ENCODE peak calls at places on chromosomes 6 and 20, in five cellular contexts. One of them, this sample, is unnamed.

GRCh38 chr6:4125933-4126864 is 9.2 kb downstream of the ECI2 start:
- DNase-seq in suprapubic skin: no peak
- DNase-seq in heart left ventricle: no peak
- DNase-seq in stomach: no peak
- DNase-seq in ovary: no peak
- DNase-seq in this sample: no peak

GRCh38 chr6:140923048-140923447 is 1209.7 kb upstream of the GJE1 start:
- DNase-seq in stomach: no peak
- DNase-seq in suprapubic skin: no peak
- DNase-seq in ovary: no peak
- DNase-seq in heart left ventricle: no peak
- DNase-seq in this sample: no peak

GRCh38 chr6:7156666-7157278 is 49.0 kb downstream of the RREB1 start:
- DNase-seq in ovary: no peak
- DNase-seq in suprapubic skin: no peak
- DNase-seq in stomach: no peak
- DNase-seq in heart left ventricle: no peak
- DNase-seq in this sample: no peak

GRCh38 chr6:160312900-160313299 is 35.3 kb upstream of the SLC22A3 start:
- DNase-seq in suprapubic skin: no peak
- DNase-seq in stomach: no peak
- DNase-seq in ovary: no peak
- DNase-seq in heart left ventricle: no peak
- DNase-seq in this sample: no peak

GRCh38 chr20:32585011-32585518 is at the start of gene NOL4L:
- DNase-seq in stomach: peak; percentile 39
- DNase-seq in suprapubic skin: no peak
- DNase-seq in heart left ventricle: no peak
- DNase-seq in ovary: no peak
- DNase-seq in this sample: no peak

GRCh38 chr20:17568972-17569471 is 853 bp upstream of the DSTN start:
- DNase-seq in stomach: peak; percentile 87
- DNase-seq in suprapubic skin: peak; percentile 95
- DNase-seq in ovary: peak; percentile 83
- DNase-seq in heart left ventricle: peak; percentile 89
- DNase-seq in this sample: peak; percentile 66

GRCh38 chr20:7770578-7770977 is 169.7 kb downstream of the HAO1 start:
- DNase-seq in heart left ventricle: peak; percentile 22
- DNase-seq in suprapubic skin: no peak
- DNase-seq in ovary: no peak
- DNase-seq in stomach: no peak
- DNase-seq in this sample: no peak

GRCh38 chr6:30876039-30876730 is 8.1 kb upstream of the DDR1 start:
- DNase-seq in heart left ventricle: no peak
- DNase-seq in suprapubic skin: no peak
- DNase-seq in stomach: no peak
- DNase-seq in ovary: peak; percentile 63
- DNase-seq in this sample: no peak

GRCh38 chr6:125872259-125872921 is 81.6 kb downstream of the NCOA7 start:
- DNase-seq in suprapubic skin: no peak
- DNase-seq in stomach: no peak
- DNase-seq in ovary: no peak
- DNase-seq in heart left ventricle: no peak
- DNase-seq in this sample: no peak

GRCh38 chr20:61252601-61253263 is 671 bp downstream of the CDH4 start:
- DNase-seq in stomach: no peak
- DNase-seq in ovary: no peak
- DNase-seq in heart left ventricle: no peak
- DNase-seq in suprapubic skin: no peak
- DNase-seq in this sample: no peak

GRCh38 chr20:4672948-4673347 is 48.8 kb upstream of the PRND start:
- DNase-seq in ovary: no peak
- DNase-seq in heart left ventricle: no peak
- DNase-seq in stomach: no peak
- DNase-seq in suprapubic skin: no peak
- DNase-seq in this sample: no peak

GRCh38 chr20:45115829-45116228 is 855 bp upstream of the WFDC5 start:
- DNase-seq in ovary: no peak
- DNase-seq in stomach: no peak
- DNase-seq in suprapubic skin: no peak
- DNase-seq in heart left ventricle: no peak
- DNase-seq in this sample: no peak

GRCh38 chr20:64176548-64177419 is 12.5 kb downstream of the MYT1 start:
- DNase-seq in stomach: no peak
- DNase-seq in ovary: no peak
- DNase-seq in suprapubic skin: no peak
- DNase-seq in heart left ventricle: no peak
- DNase-seq in this sample: peak; percentile 30

DNA sequence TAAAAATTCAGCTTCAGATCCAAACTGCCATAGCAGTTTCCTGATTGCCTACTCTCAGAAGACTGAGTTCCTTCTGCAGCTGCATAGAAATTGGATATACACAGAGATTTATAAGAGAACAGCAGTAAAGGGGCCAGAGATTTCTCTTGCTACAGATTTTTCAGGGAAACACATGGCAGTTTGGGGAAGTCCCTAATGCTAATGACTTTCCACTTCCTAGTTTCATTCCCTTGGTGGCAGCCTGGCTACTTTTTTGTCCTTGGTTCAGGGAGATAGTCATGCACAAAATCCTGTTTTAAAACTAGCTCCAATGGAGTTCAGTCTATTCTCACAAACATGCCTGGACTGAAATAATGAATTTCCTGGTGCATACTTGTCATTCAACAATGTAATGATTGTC is 125.2 kb upstream of the PLCB4 start:
- DNase-seq in suprapubic skin: no peak
- DNase-seq in stomach: no peak
- DNase-seq in ovary: no peak
- DNase-seq in heart left ventricle: no peak
- DNase-seq in this sample: no peak
- TF ChIP-seq POLR2A in suprapubic skin: no peak
- TF ChIP-seq POLR2A in stomach: no peak
- TF ChIP-seq POLR2A in ovary: no peak
- TF ChIP-seq POLR2A in heart left ventricle: no peak
- TF ChIP-seq POLR2A in this sample: no peak

GRCh38 chr6:164812706-164813105 is 496.7 kb downstream of the C6orf118 start:
- DNase-seq in suprapubic skin: no peak
- DNase-seq in heart left ventricle: no peak
- DNase-seq in ovary: no peak
- DNase-seq in stomach: no peak
- DNase-seq in this sample: no peak
- H3K9me3 ChIP-seq in suprapubic skin: no peaks in the 10 kb centered on the region
- H3K9me3 ChIP-seq in heart left ventricle: peaks cover 15% of the 10 kb centered on the region
- H3K9me3 ChIP-seq in ovary: no peaks in the 10 kb centered on the region
- H3K9me3 ChIP-seq in stomach: peaks cover 41% of the 10 kb centered on the region
- H3K9me3 ChIP-seq in this sample: no peaks in the 10 kb centered on the region

GRCh38 chr6:151391471-151392428 is at the start of gene ZBTB2:
- DNase-seq in heart left ventricle: peak; percentile 76
- DNase-seq in suprapubic skin: peak; percentile 85
- DNase-seq in stomach: peak; percentile 64
- DNase-seq in ovary: peak; percentile 81
- DNase-seq in this sample: peak; percentile 80

GRCh38 chr6:151393410-151393809 is 2.1 kb upstream of the ZBTB2 start:
- DNase-seq in stomach: no peak
- DNase-seq in suprapubic skin: no peak
- DNase-seq in heart left ventricle: no peak
- DNase-seq in ovary: no peak
- DNase-seq in this sample: no peak

GRCh38 chr6:151390276-151391020 is 911 bp downstream of the ZBTB2 start:
- DNase-seq in ovary: peak; percentile 98
- DNase-seq in heart left ventricle: peak; percentile 97
- DNase-seq in suprapubic skin: peak; percentile 97
- DNase-seq in stomach: peak; percentile 97
- DNase-seq in this sample: peak; percentile 99

GRCh38 chr6:151391021-151391470 is 313 bp downstream of the ZBTB2 start:
- DNase-seq in suprapubic skin: peak; percentile 89
- DNase-seq in stomach: peak; percentile 78
- DNase-seq in heart left ventricle: peak; percentile 89
- DNase-seq in ovary: peak; percentile 89
- DNase-seq in this sample: peak; percentile 84

DNA sequence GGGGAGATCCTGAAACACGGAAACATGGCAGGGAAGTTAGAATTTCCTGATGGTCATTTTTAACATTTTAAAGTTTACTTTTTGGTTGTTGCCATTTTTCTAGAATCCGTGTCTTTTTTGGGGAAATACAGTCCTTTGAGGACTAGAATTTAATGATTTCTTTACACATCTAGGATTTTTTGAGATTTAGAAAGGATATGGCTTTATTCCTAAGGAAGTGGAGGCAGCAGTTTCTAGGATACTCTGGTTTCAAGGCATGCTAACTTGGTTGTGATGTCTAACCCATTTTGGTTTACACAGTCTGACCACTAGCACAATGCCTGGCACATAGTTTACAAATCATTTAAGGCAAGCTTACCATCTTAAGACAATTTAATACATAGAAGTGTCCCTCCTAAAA is 1.1 kb upstream of the ZBTB2 start:
- DNase-seq in stomach: no peak
- DNase-seq in suprapubic skin: no peak
- DNase-seq in ovary: no peak
- DNase-seq in heart left ventricle: no peak
- DNase-seq in this sample: no peak
- TF ChIP-seq POLR2A in stomach: no peak
- TF ChIP-seq POLR2A in suprapubic skin: no peak
- TF ChIP-seq POLR2A in ovary: no peak
- TF ChIP-seq POLR2A in heart left ventricle: no peak
- TF ChIP-seq POLR2A in this sample: no peak

GRCh38 chr6:19269341-19269898 is 567.8 kb upstream of the ID4 start:
- DNase-seq in suprapubic skin: no peak
- DNase-seq in stomach: no peak
- DNase-seq in heart left ventricle: no peak
- DNase-seq in ovary: no peak
- DNase-seq in this sample: no peak
- H3K9me3 ChIP-seq in suprapubic skin: no peaks in the 10 kb centered on the region
- H3K9me3 ChIP-seq in stomach: peaks cover 19% of the 10 kb centered on the region
- H3K9me3 ChIP-seq in heart left ventricle: peaks cover 38% of the 10 kb centered on the region
- H3K9me3 ChIP-seq in ovary: no peaks in the 10 kb centered on the region
- H3K9me3 ChIP-seq in this sample: no peaks in the 10 kb centered on the region

GRCh38 chr20:10219993-10220750 is 1.5 kb downstream of the SNAP25 start:
- DNase-seq in suprapubic skin: no peak
- DNase-seq in heart left ventricle: no peak
- DNase-seq in stomach: no peak
- DNase-seq in ovary: no peak
- DNase-seq in this sample: no peak

GRCh38 chr20:10221022-10221421 is 2.4 kb downstream of the SNAP25 start:
- DNase-seq in heart left ventricle: no peak
- DNase-seq in ovary: no peak
- DNase-seq in suprapubic skin: no peak
- DNase-seq in stomach: no peak
- DNase-seq in this sample: no peak

GRCh38 chr20:10218536-10219451 is at the start of gene SNAP25:
- DNase-seq in ovary: peak; percentile 88
- DNase-seq in suprapubic skin: no peak
- DNase-seq in stomach: peak; percentile 41
- DNase-seq in heart left ventricle: no peak
- DNase-seq in this sample: peak; percentile 27

GRCh38 chr20:10217517-10218410 is 866 bp upstream of the SNAP25 start:
- DNase-seq in suprapubic skin: no peak
- DNase-seq in stomach: no peak
- DNase-seq in heart left ventricle: no peak
- DNase-seq in ovary: peak; percentile 87
- DNase-seq in this sample: peak; percentile 35

DNA sequence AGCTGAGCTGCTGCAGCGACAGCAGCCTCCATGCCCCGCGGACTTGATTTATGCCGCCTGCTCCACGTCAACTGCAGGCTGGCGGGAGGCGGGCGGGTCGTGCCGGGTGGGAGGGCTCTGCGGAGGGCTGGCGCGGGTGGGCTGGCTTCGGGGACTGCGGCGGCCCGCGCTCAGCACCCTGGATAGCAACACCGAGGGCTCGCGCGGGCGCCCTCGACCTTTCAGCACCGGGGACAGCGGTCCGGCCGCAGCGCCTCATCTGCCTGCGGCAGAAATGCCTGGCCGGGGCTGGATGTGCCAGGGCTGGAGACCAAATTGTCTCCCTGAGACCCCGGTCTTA is 792 bp downstream of the SNAP25 start:
- DNase-seq in heart left ventricle: peak; percentile 77
- DNase-seq in stomach: peak; percentile 69
- DNase-seq in suprapubic skin: no peak
- DNase-seq in ovary: peak; percentile 90
- DNase-seq in this sample: peak; percentile 78
- TF ChIP-seq POLR2A in heart left ventricle: no peak
- TF ChIP-seq POLR2A in stomach: no peak
- TF ChIP-seq POLR2A in suprapubic skin: no peak
- TF ChIP-seq POLR2A in ovary: peak; percentile 33
- TF ChIP-seq POLR2A in this sample: no peak

GRCh38 chr20:56289652-56290051 is 41.1 kb downstream of the MC3R start:
- DNase-seq in stomach: no peak
- DNase-seq in ovary: no peak
- DNase-seq in suprapubic skin: no peak
- DNase-seq in heart left ventricle: no peak
- DNase-seq in this sample: no peak

GRCh38 chr20:56285496-56285895 is 37.0 kb downstream of the MC3R start:
- DNase-seq in stomach: no peak
- DNase-seq in suprapubic skin: no peak
- DNase-seq in ovary: no peak
- DNase-seq in heart left ventricle: no peak
- DNase-seq in this sample: no peak
- H3K9me3 ChIP-seq in stomach: no peaks in the 10 kb centered on the region
- H3K9me3 ChIP-seq in suprapubic skin: peaks cover 3% of the 10 kb centered on the region
- H3K9me3 ChIP-seq in ovary: no peaks in the 10 kb centered on the region
- H3K9me3 ChIP-seq in heart left ventricle: peaks cover 6% of the 10 kb centered on the region
- H3K9me3 ChIP-seq in this sample: no peaks in the 10 kb centered on the region

GRCh38 chr6:28400122-28400451 is 540 bp upstream of the ZSCAN12 start:
- DNase-seq in suprapubic skin: no peak
- DNase-seq in heart left ventricle: no peak
- DNase-seq in stomach: no peak
- DNase-seq in ovary: no peak
- DNase-seq in this sample: no peak

GRCh38 chr6:28402197-28402596 is 2.6 kb upstream of the ZSCAN12 start:
- DNase-seq in stomach: no peak
- DNase-seq in suprapubic skin: no peak
- DNase-seq in heart left ventricle: no peak
- DNase-seq in ovary: no peak
- DNase-seq in this sample: no peak

GRCh38 chr6:28395918-28396317 is 3.6 kb downstream of the ZSCAN12 start:
- DNase-seq in stomach: no peak
- DNase-seq in ovary: no peak
- DNase-seq in suprapubic skin: no peak
- DNase-seq in heart left ventricle: no peak
- DNase-seq in this sample: no peak

GRCh38 chr6:28401172-28401571 is 1.6 kb upstream of the ZSCAN12 start:
- DNase-seq in heart left ventricle: no peak
- DNase-seq in stomach: no peak
- DNase-seq in ovary: no peak
- DNase-seq in suprapubic skin: no peak
- DNase-seq in this sample: no peak

GRCh38 chr6:28399370-28400121 is at the start of gene ZSCAN12:
- DNase-seq in suprapubic skin: peak; percentile 86
- DNase-seq in stomach: peak; percentile 78
- DNase-seq in heart left ventricle: peak; percentile 82
- DNase-seq in ovary: peak; percentile 85
- DNase-seq in this sample: peak; percentile 76
- TF ChIP-seq POLR2A in suprapubic skin: peak; percentile 19
- TF ChIP-seq POLR2A in stomach: no peak
- TF ChIP-seq POLR2A in heart left ventricle: no peak
- TF ChIP-seq POLR2A in ovary: no peak
- TF ChIP-seq POLR2A in this sample: peak; percentile 22

This sample was measured in right lobe of liver.